ENCODE peak calls at places on chromosomes 16 and 17, in seven cellular contexts. K is stimulated activated CD8-positive, alpha-beta memory T cell treated with anti-CD3 and anti-CD28 coated beads, Interleukin-4, amount 100 ng/mL, for 1 hour; R is A549; O is memory B cell; S is left colon; L is stimulated activated CD4-positive, alpha-beta T cell treated with anti-CD3 and anti-CD28 coated beads, Interleukin-15, amount 100 ng/mL, for 1 hour; M is KBM-7. U is an unnamed sample.

GRCh38 chr16:72721981-72722380 is 325.9 kb downstream of the ZFHX3 start:
- DNase-seq in M (no peak), O (no peak), L (no peak), R (no peak), S (no peak), K (no peak), U (no peak)

GRCh38 chr17:42531455-42532354 is 4.3 kb upstream of the NAGLU start:
- DNase-seq in L (peak; percentile 37), M (peak; percentile 58), S (peak; percentile 65), O (peak; percentile 32), R (peak; percentile 86), K (no peak), U (no peak)

GRCh38 chr17:74566132-74566753 is 1.1 kb downstream of the CD300H start:
- DNase-seq in K (no peak), S (no peak), L (peak; percentile 14), R (peak; percentile 66), O (peak; percentile 28), M (peak; percentile 54), U (no peak)

GRCh38 chr17:954431-955164 is 25.0 kb downstream of the NXN start:
- DNase-seq in S (no peak), K (no peak), M (no peak), O (no peak), L (no peak), R (peak; percentile 90), U (no peak)

GRCh38 chr17:62739666-62740065 is 68.4 kb downstream of the MARCHF10 start:
- DNase-seq in S (no peak), L (no peak), R (no peak), O (no peak), M (no peak), K (no peak), U (no peak)

GRCh38 chr17:5544115-5544514 is 40.2 kb downstream of the NLRP1 start:
- DNase-seq in S (no peak), R (no peak), O (no peak), K (no peak), M (no peak), L (no peak), U (no peak)

GRCh38 chr17:3692346-3692745 is 3.6 kb downstream of the P2RX5 start:
- DNase-seq in M (no peak), S (no peak), R (no peak), L (no peak), O (no peak), K (no peak), U (no peak)

GRCh38 chr17:61389670-61390478 is 9.8 kb upstream of the TBX2 start:
- DNase-seq in L (no peak), K (no peak), S (no peak), O (no peak), R (peak; percentile 58), M (peak; percentile 68), U (peak; percentile 78)

GRCh38 chr16:67544844-67545664 is 16.4 kb downstream of the RIPOR1 start:
- DNase-seq in K (no peak), O (no peak), L (no peak), S (no peak), R (no peak), M (no peak), U (no peak)

GRCh38 chr17:60154616-60155426 is 5.0 kb downstream of the CA4 start:
- DNase-seq in M (no peak), O (no peak), R (no peak), S (no peak), L (no peak), K (no peak), U (no peak)

GRCh38 chr17:21278304-21279197 is 6.0 kb upstream of the MAP2K3 start:
- DNase-seq in S (peak; percentile 88), L (no peak), K (no peak), O (no peak), M (peak; percentile 26), R (no peak), U (no peak)

GRCh38 chr17:6495450-6496115 is 51.3 kb downstream of the PIMREG start:
- DNase-seq in M (no peak), K (no peak), S (peak; percentile 14), R (no peak), O (no peak), L (no peak), U (no peak)

GRCh38 chr17:39937462-39937861 is 9.9 kb downstream of the LRRC3C start:
- DNase-seq in M (no peak), K (no peak), R (no peak), L (no peak), O (no peak), S (no peak), U (no peak)

GRCh38 chr16:3457434-3458252 is 14.2 kb downstream of the NAA60 start:
- DNase-seq in M (peak; percentile 93), S (peak; percentile 87), R (peak; percentile 92), L (peak; percentile 92), O (peak; percentile 89), K (peak; percentile 82), U (peak; percentile 99)